ENCODE peak calls at places on chromosomes 11 and 22, in seven cellular contexts. T is lower lobe of right lung, Z is heart right ventricle, P is A549, B is fibroblast of lung, S is IMR-90, N is RWPE1. W is an unnamed sample.

GRCh38 chr11:30128269-30128932 is 102.4 kb upstream of the FSHB start:
- DNase-seq in T (no peak), Z (no peak), P (peak), B (peak), S (peak), N (peak), W (peak)

GRCh38 chr11:10454902-10455631 is at the start of gene AMPD3:
- DNase-seq in T (no peak), Z (no peak), P (peak), B (peak), S (peak), N (peak), W (peak)

GRCh38 chr11:78786746-78787145 is 212.1 kb upstream of the NARS2 start:
- DNase-seq in T (no peak), Z (no peak), P (no peak), B (no peak), S (no peak), N (no peak), W (no peak)

GRCh38 chr11:116595305-116595880 is 177.4 kb downstream of the BUD13 start:
- DNase-seq in T (no peak), Z (no peak), P (no peak), B (no peak), S (no peak), N (no peak), W (no peak)

GRCh38 chr22:41469218-41469851 is 418 bp downstream of the ACO2 start:
- DNase-seq in T (no peak), Z (peak), P (no peak), B (no peak), S (no peak), N (no peak), W (no peak)

GRCh38 chr11:44759743-44760476 is 33.1 kb downstream of the TSPAN18 start:
- DNase-seq in T (no peak), Z (no peak), P (no peak), B (no peak), S (no peak), N (no peak), W (no peak)

GRCh38 chr11:104895619-104896018 is 2.6 kb downstream of the CASP12 start:
- DNase-seq in T (no peak), Z (no peak), P (no peak), B (peak), S (no peak), N (no peak), W (no peak)

GRCh38 chr11:32297629-32298028 is 137.7 kb downstream of the WT1 start:
- DNase-seq in T (no peak), Z (no peak), P (peak), B (peak), S (peak), N (peak), W (peak)

GRCh38 chr11:65648997-65649491 is 11.1 kb downstream of the SIPA1 start:
- DNase-seq in T (no peak), Z (no peak), P (no peak), B (no peak), S (no peak), N (no peak), W (no peak)

GRCh38 chr11:62707277-62707771 is at the start of the genes BSCL2 and GNG3:
- DNase-seq in T (no peak), Z (no peak), P (no peak), B (no peak), S (no peak), N (no peak), W (no peak)

GRCh38 chr22:38325575-38325974 is 8.3 kb upstream of the CSNK1E start:
- DNase-seq in T (no peak), Z (no peak), P (no peak), B (no peak), S (no peak), N (no peak), W (no peak)
- H3K27ac ChIP-seq in T (no peak), Z (no peak), P (no peak), B (no peak), S (no peak), N (peak), W (no peak)

GRCh38 chr11:70138403-70138802 is 60.3 kb downstream of the ANO1 start:
- DNase-seq in T (no peak), Z (no peak), P (no peak), B (no peak), S (no peak), N (no peak), W (no peak)
- TF ChIP-seq CTCF in T (no peak), Z (no peak), P (no peak), B (no peak), S (no peak), N (no peak), W (no peak)

GRCh38 chr11:7604331-7604973 is 68.8 kb downstream of the CYB5R2 start:
- DNase-seq in T (no peak), Z (no peak), P (no peak), B (no peak), S (no peak), N (no peak), W (no peak)
- H3K27ac ChIP-seq in T (peak), Z (no peak), P (peak), B (no peak), S (no peak), N (no peak), W (no peak)

DNA sequence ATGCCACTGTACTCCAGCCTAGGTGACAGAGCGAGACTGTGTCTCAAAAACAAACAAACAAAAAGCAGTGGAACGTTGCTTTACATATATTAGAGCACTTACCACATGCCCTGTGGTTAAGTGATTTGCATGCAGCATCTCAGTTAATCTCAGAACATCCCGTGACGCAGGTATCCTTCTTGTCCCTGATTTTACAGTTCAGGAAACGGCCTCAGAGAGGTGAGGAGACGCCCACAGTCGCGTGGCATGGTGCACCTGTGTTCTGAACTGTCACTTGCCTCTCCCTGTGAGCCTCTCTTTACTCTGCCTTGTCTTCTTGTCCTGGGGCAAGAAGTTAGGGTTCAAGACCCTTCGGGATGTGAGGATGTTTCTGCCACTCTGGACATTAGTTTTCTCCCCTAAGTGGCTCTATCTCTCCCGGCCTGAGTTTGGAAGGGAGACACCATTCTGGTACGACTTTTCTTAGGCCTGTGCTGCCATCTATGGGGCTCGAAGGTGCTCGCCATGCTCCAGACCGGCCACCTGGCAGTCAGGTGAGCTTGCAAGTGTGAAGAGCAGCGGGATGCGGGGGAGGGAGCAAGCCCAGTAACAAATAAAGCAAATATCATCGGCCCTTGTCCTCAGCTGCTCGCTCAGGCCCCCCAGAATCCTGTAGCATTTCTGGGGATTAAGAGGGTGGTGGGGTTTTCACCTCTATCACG is 25.6 kb downstream of the YWHAH start:
- DNase-seq in T (peak), Z (peak), P (peak), B (peak), S (peak), N (peak), W (peak)
- TF ChIP-seq CTCF in T (no peak), Z (no peak), P (peak), B (peak), S (peak), N (no peak), W (peak)

DNA sequence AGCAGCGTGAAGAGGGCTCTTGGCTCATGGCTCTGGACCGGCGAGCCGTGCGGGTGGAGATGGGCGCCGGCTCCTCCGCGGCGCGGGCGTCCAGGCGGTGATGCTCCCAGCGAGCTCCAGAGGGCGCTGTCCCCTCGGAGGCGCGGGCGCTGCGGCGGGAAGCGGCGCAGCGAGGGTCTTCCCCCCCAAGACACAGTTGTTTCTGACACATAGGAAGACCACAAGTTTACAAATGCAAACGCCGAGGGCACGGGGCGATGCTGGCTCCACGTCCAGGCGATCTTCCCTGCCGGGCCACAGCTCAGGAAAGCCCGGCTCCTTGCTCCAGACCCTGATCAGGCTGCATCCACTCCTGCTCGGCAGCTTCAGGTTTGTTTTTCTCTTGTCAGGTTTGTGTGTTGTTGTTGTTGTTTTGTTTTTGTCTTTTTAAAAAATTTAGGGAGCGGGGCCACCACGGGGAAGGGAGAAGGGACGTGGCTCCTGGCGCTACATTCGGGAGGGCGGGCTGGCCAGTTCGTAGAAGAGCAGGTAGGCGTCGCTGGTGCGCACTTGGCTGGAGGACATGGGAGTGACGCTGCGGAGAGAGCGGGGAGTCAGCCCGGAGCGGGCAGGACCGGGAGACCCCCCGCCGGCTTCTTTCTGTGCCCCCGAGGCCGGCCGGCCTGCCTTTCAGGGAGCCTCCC is 10.0 kb upstream of the MFRP start:
- DNase-seq in T (peak), Z (peak), P (peak), B (peak), S (peak), N (no peak), W (peak)
- H3K27ac ChIP-seq in T (peak), Z (peak), P (peak), B (peak), S (no peak), N (peak), W (no peak)

DNA sequence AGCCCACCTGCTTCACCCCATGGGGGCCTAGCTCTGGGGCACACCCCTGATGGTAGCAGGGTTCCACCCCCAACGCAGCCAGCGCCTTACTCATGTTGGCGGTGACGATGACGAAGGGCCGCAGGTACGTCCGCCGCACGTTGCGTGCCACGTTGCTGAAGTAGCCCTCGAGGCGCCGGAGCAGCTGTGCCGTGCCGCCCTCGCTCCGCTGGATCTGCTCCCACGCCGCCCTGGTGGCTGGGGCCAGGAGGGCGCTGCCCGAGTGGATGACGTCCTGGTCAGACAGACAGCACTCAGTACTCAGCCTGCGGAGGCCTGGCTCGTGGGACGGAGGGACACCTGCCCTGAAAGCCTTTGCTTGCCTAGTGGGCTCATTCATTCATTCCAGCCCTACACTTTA is 50.8 kb downstream of the TRMU start:
- DNase-seq in T (no peak), Z (no peak), P (no peak), B (no peak), S (no peak), N (no peak), W (no peak)
- TF ChIP-seq CTCF in T (no peak), Z (no peak), P (no peak), B (no peak), S (no peak), N (no peak), W (peak)

DNA sequence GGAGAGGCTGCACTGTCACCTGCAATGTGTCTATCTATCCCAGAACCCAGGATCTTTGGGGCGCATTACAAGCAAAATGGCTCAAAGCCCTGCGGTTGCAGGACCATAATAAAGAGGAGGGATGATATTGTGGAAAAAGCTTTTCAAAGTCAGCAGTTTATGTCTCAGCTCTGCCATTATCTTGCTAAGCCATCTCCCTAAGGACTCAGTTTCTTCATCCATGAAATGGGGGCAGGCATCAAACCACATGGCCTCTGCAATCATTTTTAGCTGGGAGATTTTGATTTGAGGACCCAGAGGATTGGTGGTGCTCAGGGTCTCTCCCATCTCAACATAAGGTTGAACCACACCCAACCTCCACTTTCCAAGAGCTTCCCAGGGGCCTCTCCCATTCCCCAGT is 513.8 kb downstream of the MIAT start:
- DNase-seq in T (no peak), Z (no peak), P (no peak), B (no peak), S (no peak), N (no peak), W (no peak)
- H3K27ac ChIP-seq in T (no peak), Z (no peak), P (peak), B (no peak), S (no peak), N (no peak), W (no peak)

GRCh38 chr11:134045799-134046635 is 22.9 kb upstream of the JAM3 start:
- DNase-seq in T (no peak), Z (peak), P (no peak), B (no peak), S (no peak), N (no peak), W (no peak)
- TF ChIP-seq CTCF in T (peak), Z (peak), P (no peak), B (peak), S (peak), N (no peak), W (peak)

GRCh38 chr22:27472975-27473374 is 328.6 kb downstream of the MN1 start:
- DNase-seq in T (no peak), Z (no peak), P (no peak), B (no peak), S (no peak), N (no peak), W (no peak)
- H3K27ac ChIP-seq in T (no peak), Z (no peak), P (peak), B (no peak), S (no peak), N (peak), W (no peak)